ENCODE peak calls at places on chromosome 22, in five cellular contexts. R is fibroblast of pulmonary artery, C is Calu3, D is hepatocyte, B is endodermal cell. K is an unnamed sample.

GRCh38 chr22:27420186-27420816 is 381.3 kb downstream of the MN1 start:
- DNase-seq in R (peak), C (no peak), D (no peak), B (no peak), K (no peak)

GRCh38 chr22:43654271-43654670 is 157.8 kb downstream of the EFCAB6 start:
- DNase-seq in R (no peak), C (no peak), D (no peak), B (no peak), K (no peak)

GRCh38 chr22:49855491-49855911 is 1.9 kb downstream of the ZBED4 start:
- DNase-seq in R (peak), C (peak), D (peak), B (no peak), K (no peak)

GRCh38 chr22:45096256-45096907 is 67.3 kb upstream of the NUP50 start:
- DNase-seq in R (peak), C (peak), D (peak), B (peak), K (peak)

GRCh38 chr22:26536056-26536761 is 23.9 kb upstream of the TFIP11 start:
- DNase-seq in R (no peak), C (no peak), D (no peak), B (no peak), K (no peak)

GRCh38 chr22:38882480-38882879 is 10.5 kb upstream of the CBX6 start:
- DNase-seq in R (peak), C (no peak), D (no peak), B (no peak), K (no peak)

GRCh38 chr22:45938913-45939312 is 38.0 kb downstream of the WNT7B start:
- DNase-seq in R (no peak), C (no peak), D (no peak), B (no peak), K (no peak)

GRCh38 chr22:46587067-46587471 is 33.1 kb upstream of the GRAMD4 start:
- DNase-seq in R (no peak), C (no peak), D (no peak), B (no peak), K (no peak)

GRCh38 chr22:42604403-42604802 is 10.3 kb downstream of the POLDIP3 start:
- DNase-seq in R (peak), C (no peak), D (no peak), B (no peak), K (no peak)

GRCh38 chr22:38938925-38939324 is 18.5 kb upstream of the APOBEC3A start:
- DNase-seq in R (no peak), C (no peak), D (no peak), B (no peak), K (no peak)

GRCh38 chr22:42969348-42969975 is 45.5 kb downstream of the PACSIN2 start:
- DNase-seq in R (peak), C (no peak), D (no peak), B (no peak), K (no peak)

GRCh38 chr22:38751422-38752346 is 4.1 kb downstream of the SUN2 start:
- DNase-seq in R (no peak), C (no peak), D (no peak), B (no peak), K (no peak)

GRCh38 chr22:47795477-47796127 is 1033.2 kb downstream of the TBC1D22A start:
- DNase-seq in R (no peak), C (no peak), D (no peak), B (peak), K (no peak)
- TF ChIP-seq CTCF in R (no peak), C (no peak), D (no peak), B (peak), K (no peak)

GRCh38 chr22:30490399-30490798 is 15.1 kb downstream of the SEC14L4 start:
- DNase-seq in R (no peak), C (no peak), D (no peak), B (peak), K (no peak)
- TF ChIP-seq CTCF in R (no peak), C (no peak), D (no peak), B (peak), K (peak)

DNA sequence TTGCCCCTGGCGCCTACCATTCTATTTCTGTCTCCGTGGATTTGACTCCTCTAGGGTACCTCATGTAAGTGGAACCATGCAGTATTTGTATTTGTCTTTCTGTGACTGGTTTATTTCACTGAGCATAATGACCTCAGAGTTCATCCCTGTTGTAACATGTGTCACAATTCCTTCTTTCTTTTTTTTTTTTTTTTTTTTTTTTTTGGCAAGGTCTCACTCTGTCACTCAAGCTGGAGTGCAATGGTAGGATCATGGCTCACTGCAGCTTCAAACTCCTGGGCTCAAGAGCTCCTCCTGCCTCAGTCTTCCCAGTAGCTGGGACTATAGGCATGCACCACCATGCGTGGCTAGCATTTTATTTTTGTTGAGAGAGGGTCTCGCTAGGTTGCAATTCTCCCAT is 74.0 kb upstream of the SEPTIN5 start:
- DNase-seq in R (no peak), C (no peak), D (no peak), B (peak), K (no peak)
- TF ChIP-seq CTCF in R (no peak), C (no peak), D (no peak), B (no peak), K (no peak)

GRCh38 chr22:37130031-37130430 is 19.7 kb downstream of the IL2RB start:
- DNase-seq in R (no peak), C (no peak), D (no peak), B (no peak), K (no peak)

GRCh38 chr22:37126383-37126782 is 16.9 kb upstream of the TMPRSS6 start:
- DNase-seq in R (peak), C (no peak), D (no peak), B (peak), K (no peak)

GRCh38 chr22:37128555-37129281 is 19.2 kb upstream of the TMPRSS6 start:
- DNase-seq in R (no peak), C (no peak), D (no peak), B (no peak), K (no peak)

GRCh38 chr22:37127350-37127878 is 17.9 kb upstream of the TMPRSS6 start:
- DNase-seq in R (no peak), C (no peak), D (no peak), B (no peak), K (no peak)

DNA sequence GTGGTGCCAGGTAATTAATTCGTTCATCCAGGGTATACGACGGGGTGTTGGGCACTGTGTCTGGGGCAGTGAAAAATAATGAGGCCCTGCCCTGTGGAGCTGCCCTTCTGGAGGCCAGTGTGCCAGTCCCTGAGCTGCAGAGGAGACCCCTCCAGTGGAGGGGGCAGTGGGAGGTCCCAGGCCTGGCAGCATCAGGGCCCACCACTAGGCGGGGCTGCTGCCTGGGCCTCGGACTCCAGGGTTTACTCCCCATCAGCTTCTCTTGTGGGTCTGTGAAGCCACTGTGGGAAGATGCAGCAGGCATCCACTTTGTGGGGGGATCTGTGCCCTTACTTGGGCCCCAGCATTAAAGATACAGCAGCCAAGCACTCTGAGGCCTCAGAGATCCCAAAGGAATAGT is 17.4 kb upstream of the TMPRSS6 start:
- DNase-seq in R (no peak), C (no peak), D (no peak), B (peak), K (no peak)
- TF ChIP-seq CTCF in R (peak), C (peak), D (peak), B (peak), K (peak)

DNA sequence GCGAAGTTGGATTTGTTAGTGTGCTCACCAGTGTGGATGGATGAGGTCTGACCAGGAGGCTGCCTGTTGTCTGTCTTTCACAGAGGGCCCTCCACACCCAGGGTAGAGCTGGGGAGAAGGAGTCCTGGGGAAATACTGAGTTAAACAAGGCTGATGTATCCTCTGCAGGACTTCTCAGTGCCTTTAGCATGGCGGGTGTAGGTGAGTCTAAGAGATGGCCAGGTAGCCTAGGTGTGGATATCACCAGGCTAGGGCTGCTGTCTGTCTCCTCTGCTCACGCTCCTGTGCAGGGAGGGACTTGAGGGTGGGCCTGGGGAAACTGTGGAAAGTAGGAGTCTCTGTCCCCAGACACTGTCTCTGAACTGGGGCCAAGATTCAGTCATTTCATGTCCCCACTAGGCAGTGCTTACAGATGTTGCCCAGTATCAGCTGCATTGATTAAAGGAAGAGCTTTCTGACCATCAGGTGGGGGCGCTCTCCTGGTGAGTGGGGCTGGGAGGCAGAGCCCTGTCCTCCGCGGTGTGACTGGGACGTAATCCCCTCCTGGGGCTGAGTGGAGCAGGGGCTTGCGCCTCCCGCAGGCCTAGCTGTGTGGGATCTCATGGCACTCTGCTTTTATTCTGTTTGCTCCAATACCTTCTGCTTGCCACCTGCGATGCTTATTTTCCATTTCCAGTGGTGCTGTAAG is 35.5 kb upstream of the CCDC188 start:
- DNase-seq in R (peak), C (no peak), D (no peak), B (peak), K (no peak)
- TF ChIP-seq CTCF in R (peak), C (no peak), D (peak), B (peak), K (peak)

GRCh38 chr22:24515025-24515338 is 19.9 kb downstream of the UPB1 start:
- DNase-seq in R (no peak), C (no peak), D (no peak), B (no peak), K (no peak)
- TF ChIP-seq CTCF in R (no peak), C (no peak), D (no peak), B (no peak), K (no peak)

GRCh38 chr22:33049125-33049729 is 9.0 kb downstream of the SYN3 start:
- DNase-seq in R (peak), C (peak), D (peak), B (peak), K (peak)
- TF ChIP-seq CTCF in R (peak), C (peak), D (peak), B (peak), K (peak)

DNA sequence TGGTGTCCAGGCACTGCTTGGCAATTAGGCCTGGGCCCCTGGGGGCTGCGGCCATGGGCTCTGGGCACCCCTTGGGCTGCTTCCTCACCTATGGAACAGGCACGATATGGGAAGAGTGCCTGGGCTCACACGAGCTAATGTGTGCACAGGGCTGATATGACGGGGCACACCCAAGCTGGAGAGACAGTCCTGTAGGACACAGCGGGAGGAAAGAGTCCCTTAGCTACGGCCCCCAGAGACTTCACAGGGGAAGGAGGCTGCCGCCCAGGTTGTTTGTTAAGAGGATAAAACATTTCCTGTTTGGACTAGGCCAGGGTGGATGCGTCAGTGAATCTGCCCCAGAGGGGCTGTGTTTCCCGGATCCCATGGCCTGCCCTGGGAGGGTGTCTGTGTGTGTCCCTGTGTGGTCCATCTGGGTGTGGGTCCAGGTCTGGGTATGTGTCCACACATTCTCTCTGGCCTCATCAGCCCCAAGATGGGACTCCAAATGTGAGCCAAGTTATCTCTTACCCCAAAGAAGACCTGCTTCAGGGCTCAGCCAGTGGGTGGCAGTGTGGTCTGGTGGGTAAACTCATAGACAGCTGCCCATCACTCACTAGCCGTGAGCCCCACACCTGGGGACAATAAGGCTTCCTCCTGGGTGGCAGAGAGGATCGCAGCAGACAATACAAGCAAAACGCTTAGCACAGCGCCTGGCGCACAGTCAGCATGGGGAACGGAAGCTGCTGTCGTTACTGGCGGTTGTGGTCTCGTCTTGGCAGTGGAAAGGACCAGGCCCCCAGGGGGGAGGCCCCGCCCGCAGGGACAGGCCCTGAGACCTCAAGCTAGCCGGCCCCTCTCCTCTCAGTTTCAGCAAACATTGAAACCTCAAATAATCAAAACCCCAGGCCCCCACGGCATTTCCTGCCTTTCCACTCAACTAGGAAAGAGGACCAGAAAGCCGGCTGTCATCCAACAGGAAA is 3.2 kb upstream of the EMID1 start:
- DNase-seq in R (peak), C (peak), D (no peak), B (peak), K (no peak)
- TF ChIP-seq CTCF in R (peak), C (peak), D (peak), B (peak), K (peak)

GRCh38 chr22:22958621-22959020 is 71.0 kb downstream of the IGLL5 start:
- DNase-seq in R (no peak), C (no peak), D (no peak), B (no peak), K (no peak)

GRCh38 chr22:22955276-22955798 is 67.7 kb downstream of the IGLL5 start:
- DNase-seq in R (no peak), C (no peak), D (no peak), B (no peak), K (no peak)

GRCh38 chr22:22953796-22954195 is 66.2 kb downstream of the IGLL5 start:
- DNase-seq in R (no peak), C (no peak), D (no peak), B (no peak), K (no peak)

GRCh38 chr22:22957090-22957489 is 69.5 kb downstream of the IGLL5 start:
- DNase-seq in R (no peak), C (no peak), D (no peak), B (no peak), K (no peak)

GRCh38 chr22:22955866-22956535 is 68.4 kb downstream of the IGLL5 start:
- DNase-seq in R (peak), C (peak), D (peak), B (peak), K (peak)
- TF ChIP-seq CTCF in R (peak), C (peak), D (peak), B (peak), K (peak)

GRCh38 chr22:41256254-41256897 is 15.6 kb upstream of the CHADL start:
- DNase-seq in R (peak), C (no peak), D (no peak), B (no peak), K (no peak)
- TF ChIP-seq CTCF in R (peak), C (no peak), D (no peak), B (no peak), K (no peak)